ENCODE peak calls at places on chromosomes 16 and 17, in seven cellular contexts. V is naive B cell; N is activated naive CD4-positive, alpha-beta T cell treated with anti-CD3 and anti-CD28 coated beads, Interleukin-2, amount 50 U/mL, for 72 hours; S is CD8-positive, alpha-beta T cell; J is CD4-positive, alpha-beta T cell; D is upper lobe of left lung; T is heart right ventricle. X is an unnamed sample.

GRCh38 chr17:78817123-78817522 is 23.5 kb downstream of the USP36 start:
- ATAC-seq in V (no peak), N (peak), S (peak), J (peak), D (no peak), T (no peak), X (no peak)

GRCh38 chr16:65481956-65482355 is 360.1 kb upstream of the CDH11 start:
- ATAC-seq in V (no peak), N (no peak), S (no peak), J (no peak), D (no peak), T (no peak), X (peak)

GRCh38 chr17:4986403-4986802 is 1.1 kb downstream of the CAMTA2 start:
- ATAC-seq in V (no peak), N (no peak), S (no peak), J (no peak), D (no peak), T (no peak), X (peak)

GRCh38 chr16:56320081-56320480 is 105.3 kb downstream of the AMFR start:
- ATAC-seq in V (no peak), N (no peak), S (no peak), J (no peak), D (no peak), T (no peak), X (no peak)

GRCh38 chr16:228151-228855 is 946 bp downstream of the LUC7L start:
- ATAC-seq in V (no peak), N (peak), S (peak), J (peak), D (peak), T (peak), X (peak)

GRCh38 chr16:92431-93339 is 14.7 kb downstream of the MPG start:
- ATAC-seq in V (no peak), N (no peak), S (no peak), J (no peak), D (no peak), T (no peak), X (no peak)

GRCh38 chr16:12063435-12063834 is 86.9 kb downstream of the SNX29 start:
- ATAC-seq in V (no peak), N (no peak), S (no peak), J (no peak), D (no peak), T (no peak), X (no peak)

GRCh38 chr17:34254146-34254545 is 939 bp upstream of the CCL2 start:
- ATAC-seq in V (no peak), N (no peak), S (no peak), J (no peak), D (peak), T (peak), X (no peak)

GRCh38 chr17:36736201-36737156 is 135.1 kb downstream of the MRM1 start:
- ATAC-seq in V (no peak), N (no peak), S (no peak), J (no peak), D (no peak), T (no peak), X (no peak)